ENCODE peak calls at places on chromosome 17, in five cellular contexts. Q is CD4-positive, alpha-beta T cell; R is BJ; E is thyroid gland; W is activated CD8-positive, alpha-beta T cell treated with anti-CD3 and anti-CD28 coated beads for 36 hours. P is an unnamed sample.

GRCh38 chr17:7632492-7632894 is 2.6 kb downstream of the SHBG start:
- DNase-seq in Q (no peak), R (no peak), W (peak; percentile 60), E (peak; percentile 27), P (no peak)

GRCh38 chr17:70916469-70916868 is 747.1 kb downstream of the KCNJ2 start:
- DNase-seq in Q (no peak), E (no peak), W (no peak), R (no peak), P (no peak)

GRCh38 chr17:17343160-17343735 is 40.1 kb downstream of the NT5M start:
- DNase-seq in W (no peak), Q (no peak), R (no peak), E (no peak), P (no peak)

GRCh38 chr17:15368605-15369004 is 27.2 kb upstream of the TEKT3 start:
- DNase-seq in Q (no peak), R (no peak), W (no peak), E (no peak), P (no peak)

GRCh38 chr17:28963841-28964240 is 12.5 kb upstream of the PHF12 start:
- DNase-seq in R (no peak), Q (no peak), W (no peak), E (no peak), P (no peak)

GRCh38 chr17:5509482-5509881 is 23.1 kb downstream of the MIS12 start:
- DNase-seq in Q (no peak), W (no peak), E (no peak), R (no peak), P (no peak)

GRCh38 chr17:61570118-61570517 is 20.9 kb downstream of the NACA2 start:
- DNase-seq in Q (no peak), W (no peak), E (no peak), R (no peak), P (no peak)

GRCh38 chr17:79619636-79620206 is 8.9 kb upstream of the RBFOX3 start:
- DNase-seq in Q (no peak), E (no peak), W (no peak), R (no peak), P (no peak)

GRCh38 chr17:28384281-28385036 is 13.0 kb downstream of the SARM1 start:
- DNase-seq in E (peak; percentile 87), Q (peak; percentile 59), R (no peak), W (peak; percentile 80), P (peak; percentile 50)

GRCh38 chr17:44219636-44220210 is at the start of gene UBTF:
- DNase-seq in E (peak; percentile 80), W (peak; percentile 57), Q (peak; percentile 74), R (no peak), P (peak; percentile 75)

GRCh38 chr17:82867763-82868325 is 28.0 kb upstream of the ZNF750 start:
- DNase-seq in W (no peak), E (no peak), Q (no peak), R (no peak), P (no peak)

GRCh38 chr17:60525624-60526514 is at the start of gene APPBP2:
- DNase-seq in W (peak; percentile 78), E (peak; percentile 85), Q (peak; percentile 61), R (no peak), P (peak; percentile 85)

GRCh38 chr17:4544135-4544651 is 11.0 kb downstream of the MYBBP1A start:
- DNase-seq in W (no peak), E (no peak), R (no peak), Q (no peak), P (no peak)

GRCh38 chr17:57257213-57257873 is 1.0 kb downstream of the MSI2 start:
- DNase-seq in R (no peak), W (peak; percentile 59), Q (no peak), E (no peak), P (no peak)

GRCh38 chr17:79993390-79994221 is 42.1 kb downstream of the TBC1D16 start:
- DNase-seq in R (no peak), W (peak; percentile 89), Q (peak; percentile 15), E (peak; percentile 82), P (peak; percentile 48)

GRCh38 chr17:80296221-80296620 is 35.6 kb downstream of the RNF213 start:
- DNase-seq in Q (no peak), W (no peak), R (no peak), E (no peak), P (no peak)

GRCh38 chr17:75622071-75622470 is 11.2 kb upstream of the SMIM5 start:
- DNase-seq in R (no peak), Q (no peak), E (no peak), W (no peak), P (no peak)

GRCh38 chr17:38879878-38880727 is 10.2 kb downstream of the LASP1 start:
- DNase-seq in E (peak; percentile 68), R (peak; percentile 58), Q (no peak), W (peak; percentile 46), P (peak; percentile 63)

GRCh38 chr17:15890279-15890892 is 54.5 kb upstream of the ADORA2B start:
- DNase-seq in W (no peak), R (no peak), Q (no peak), E (no peak), P (no peak)

GRCh38 chr17:73541111-73541510 is 103.1 kb downstream of the SDK2 start:
- DNase-seq in E (no peak), Q (no peak), R (no peak), W (no peak), P (no peak)

GRCh38 chr17:59439261-59439660 is 107.8 kb downstream of the YPEL2 start:
- DNase-seq in W (peak; percentile 45), R (no peak), E (peak; percentile 84), Q (no peak), P (peak; percentile 18)

GRCh38 chr17:27457731-27458523 is 1.7 kb downstream of the KSR1 start:
- DNase-seq in E (peak; percentile 32), R (peak; percentile 62), W (no peak), Q (no peak), P (peak; percentile 21)

GRCh38 chr17:29179232-29180036 is 764 bp downstream of the MYO18A start:
- DNase-seq in R (no peak), W (no peak), Q (no peak), E (peak; percentile 79), P (peak; percentile 62)

GRCh38 chr17:65184235-65184959 is 47.2 kb downstream of the RGS9 start:
- DNase-seq in R (no peak), W (no peak), Q (no peak), E (no peak), P (no peak)
- TF ChIP-seq CTCF in R (no peak), W (no peak), Q (no peak), E (no peak), P (no peak)

GRCh38 chr17:3447625-3448024 is 14.0 kb upstream of the OR1E2 start:
- DNase-seq in E (no peak), R (no peak), Q (no peak), W (peak; percentile 8), P (no peak)
- TF ChIP-seq CTCF in E (no peak), R (no peak), Q (no peak), W (no peak), P (no peak)

GRCh38 chr17:77373298-77374169 is 232.8 kb downstream of the SEC14L1 start:
- DNase-seq in R (no peak), E (peak; percentile 76), Q (peak; percentile 37), W (peak; percentile 64), P (peak; percentile 53)
- TF ChIP-seq CTCF in R (no peak), E (no peak), Q (no peak), W (no peak), P (no peak)

GRCh38 chr17:67082110-67082509 is 37.8 kb downstream of the CACNG1 start:
- DNase-seq in E (no peak), Q (no peak), W (no peak), R (no peak), P (no peak)
- TF ChIP-seq CTCF in E (no peak), Q (no peak), W (no peak), R (no peak), P (no peak)

DNA sequence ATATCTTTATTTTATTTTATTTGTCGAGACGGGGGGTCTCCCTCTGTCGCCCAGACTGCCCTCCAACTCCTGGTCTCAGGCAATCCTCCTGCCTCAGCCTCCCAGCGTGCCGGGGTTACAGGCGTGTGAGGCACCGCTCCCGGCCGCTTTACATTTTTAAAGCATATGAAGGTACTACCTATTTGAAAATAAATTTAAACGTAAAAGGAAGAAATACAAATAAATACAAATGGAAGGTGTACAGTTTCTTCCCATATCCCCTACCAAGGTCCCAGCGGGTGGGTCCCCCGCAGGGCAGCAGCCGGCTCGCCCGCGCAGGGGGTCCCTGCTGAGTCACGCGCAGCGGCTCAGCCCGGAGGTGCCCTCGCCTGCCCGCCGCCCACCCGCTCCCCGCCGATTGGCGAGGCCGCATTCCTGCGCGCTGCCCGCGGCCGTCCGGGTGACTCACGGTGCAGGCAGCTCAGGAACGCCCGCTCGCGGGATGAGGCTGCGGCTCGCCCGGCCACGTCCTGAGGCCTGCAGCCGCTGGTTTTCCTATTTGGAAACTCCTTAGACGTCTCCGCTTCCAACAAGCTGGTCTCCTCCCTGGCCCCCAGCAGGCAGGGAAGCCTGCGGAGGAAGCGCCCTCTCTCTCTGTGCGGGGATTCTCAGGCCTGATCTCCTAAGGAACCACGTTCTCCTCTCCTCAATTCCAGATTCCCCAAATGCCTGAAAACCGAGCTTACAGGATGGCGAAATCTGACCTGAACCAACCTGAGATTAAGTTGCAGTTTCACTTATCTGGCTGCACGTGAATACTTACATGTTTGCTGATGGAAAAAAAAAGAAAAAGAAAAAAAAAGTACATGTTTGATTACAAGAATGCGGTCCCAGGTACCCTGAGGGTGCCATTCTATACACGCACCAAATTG is 54.8 kb upstream of the MAP3K14 start:
- DNase-seq in R (peak; percentile 91), Q (no peak), E (peak; percentile 87), W (peak; percentile 70), P (peak; percentile 86)
- TF ChIP-seq CTCF in R (peak; percentile 33), Q (no peak), E (no peak), W (no peak), P (no peak)

GRCh38 chr17:2064980-2065785 is 10.3 kb downstream of the HIC1 start:
- DNase-seq in R (no peak), Q (no peak), E (no peak), W (peak; percentile 89), P (no peak)
- TF ChIP-seq CTCF in R (peak; percentile 65), Q (no peak), E (no peak), W (peak; percentile 71), P (peak; percentile 12)